ENCODE peak calls at places on chromosome 9, in five cellular contexts. A, X, I, O and Y are unnamed samples.

GRCh38 chr9:6212722-6213375 is 2.8 kb upstream of the IL33 start:
- DNase-seq in O (no peak), I (no peak), A (no peak), X (peak; percentile 57), Y (no peak)

GRCh38 chr9:122213102-122213588 is 15.6 kb downstream of the LHX6 start:
- DNase-seq in O (no peak), I (no peak), X (no peak), A (no peak), Y (no peak)

GRCh38 chr9:28899926-28900325 is 1326.6 kb upstream of the C9orf72 start:
- DNase-seq in X (no peak), I (peak; percentile 28), A (no peak), O (no peak), Y (no peak)

GRCh38 chr9:37412431-37413151 is 9.9 kb upstream of the GRHPR start:
- DNase-seq in O (no peak), I (no peak), X (no peak), A (no peak), Y (peak; percentile 5)

GRCh38 chr9:93134018-93134739 is at the start of gene NINJ1:
- DNase-seq in A (peak; percentile 73), I (peak; percentile 81), O (peak; percentile 80), X (peak; percentile 58), Y (no peak)

GRCh38 chr9:37029776-37030590 is 4.1 kb downstream of the PAX5 start:
- DNase-seq in I (no peak), O (no peak), A (no peak), X (no peak), Y (no peak)

GRCh38 chr9:126743046-126743445 is 61.8 kb upstream of the ZBTB43 start:
- DNase-seq in O (no peak), A (no peak), X (no peak), I (no peak), Y (no peak)

GRCh38 chr9:103804077-103804735 is 289.9 kb upstream of the SMC2 start:
- DNase-seq in I (no peak), O (no peak), A (no peak), X (peak; percentile 25), Y (no peak)

GRCh38 chr9:12695474-12695873 is 2.3 kb downstream of the TYRP1 start:
- DNase-seq in O (no peak), I (no peak), X (no peak), A (no peak), Y (no peak)

GRCh38 chr9:70902705-70903131 is 218.7 kb downstream of the TRPM3 start:
- DNase-seq in O (no peak), X (peak; percentile 100), A (no peak), I (no peak), Y (peak; percentile 79)

GRCh38 chr9:131590907-131591844 is 45.9 kb downstream of the PRRT1B start:
- DNase-seq in I (peak; percentile 91), O (peak; percentile 76), A (peak; percentile 71), X (peak; percentile 69), Y (peak; percentile 43)

GRCh38 chr9:128911529-128912035 is 9.2 kb upstream of the PHYHD1 start:
- DNase-seq in A (no peak), I (peak; percentile 74), O (peak; percentile 80), X (peak; percentile 70), Y (no peak)

GRCh38 chr9:97293207-97293721 is 14.2 kb upstream of the CCDC180 start:
- DNase-seq in X (peak; percentile 66), A (no peak), I (no peak), O (no peak), Y (peak; percentile 2)

GRCh38 chr9:21682981-21683380 is 119.5 kb upstream of the MTAP start:
- DNase-seq in I (no peak), O (no peak), X (peak; percentile 92), A (no peak), Y (no peak)

GRCh38 chr9:130815242-130815808 is 19.7 kb upstream of the ABL1 start:
- DNase-seq in A (no peak), X (no peak), O (no peak), I (no peak), Y (no peak)

GRCh38 chr9:129740666-129741464 is 12.0 kb downstream of the PTGES start:
- DNase-seq in I (no peak), A (no peak), X (no peak), O (no peak), Y (no peak)

GRCh38 chr9:95724253-95724991 is 151.1 kb upstream of the ERCC6L2 start:
- DNase-seq in I (no peak), A (no peak), X (no peak), O (no peak), Y (no peak)

GRCh38 chr9:7802666-7803065 is 3.1 kb upstream of the DMAC1 start:
- DNase-seq in O (no peak), I (no peak), A (no peak), X (peak; percentile 71), Y (no peak)

GRCh38 chr9:125984461-125984860 is 237.3 kb downstream of the PBX3 start:
- DNase-seq in I (no peak), X (no peak), O (no peak), A (no peak), Y (no peak)

GRCh38 chr9:37032713-37033112 is 1.4 kb downstream of the PAX5 start:
- DNase-seq in I (no peak), O (no peak), A (no peak), X (no peak), Y (no peak)

GRCh38 chr9:83304686-83305085 is 233.5 kb downstream of the FRMD3 start:
- DNase-seq in O (peak; percentile 84), I (peak; percentile 51), A (peak; percentile 89), X (peak; percentile 97), Y (peak; percentile 80)

GRCh38 chr9:15851766-15852165 is 298.9 kb downstream of the CCDC171 start:
- DNase-seq in X (no peak), I (no peak), A (no peak), O (no peak), Y (no peak)

GRCh38 chr9:134981001-134981400 is 63.3 kb upstream of the FCN1 start:
- DNase-seq in X (no peak), A (no peak), I (no peak), O (no peak), Y (no peak)

GRCh38 chr9:214488-215448 is at the start of gene DOCK8:
- DNase-seq in I (peak; percentile 92), O (no peak), X (peak; percentile 21), A (no peak), Y (peak; percentile 1)

GRCh38 chr9:77883846-77884771 is 147.5 kb downstream of the GNAQ start:
- DNase-seq in A (no peak), I (no peak), O (no peak), X (peak; percentile 31), Y (no peak)

GRCh38 chr9:77440057-77440456 is 208.1 kb downstream of the GNA14 start:
- DNase-seq in O (no peak), X (peak; percentile 57), A (no peak), I (no peak), Y (no peak)

GRCh38 chr9:111876179-111876578 is 20.4 kb upstream of the UGCG start:
- DNase-seq in I (no peak), O (no peak), X (no peak), A (no peak), Y (no peak)

GRCh38 chr9:129497837-129498450 is 123.0 kb downstream of the C9orf50 start:
- DNase-seq in X (no peak), I (no peak), O (no peak), A (peak; percentile 40), Y (no peak)

GRCh38 chr9:135050072-135050990 is 37.1 kb upstream of the OLFM1 start:
- DNase-seq in O (no peak), X (no peak), I (peak; percentile 41), A (no peak), Y (no peak)

GRCh38 chr9:85414399-85414798 is 327.4 kb downstream of the AGTPBP1 start:
- DNase-seq in I (no peak), X (no peak), A (no peak), O (no peak), Y (no peak)

GRCh38 chr9:79917417-79917816 is 345.7 kb downstream of the TLE4 start:
- DNase-seq in X (peak; percentile 49), A (no peak), O (no peak), I (no peak), Y (no peak)

GRCh38 chr9:117268847-117269452 is 145.9 kb downstream of the ASTN2 start:
- DNase-seq in A (no peak), I (no peak), O (no peak), X (no peak), Y (no peak)

GRCh38 chr9:110041452-110041851 is 166.5 kb downstream of the C9orf152 start:
- DNase-seq in I (no peak), A (no peak), O (no peak), X (no peak), Y (no peak)

GRCh38 chr9:82783045-82783444 is 279.9 kb downstream of the RASEF start:
- DNase-seq in I (no peak), O (no peak), A (no peak), X (no peak), Y (no peak)

GRCh38 chr9:129145841-129146292 is 32.2 kb downstream of the IER5L start:
- DNase-seq in O (peak; percentile 70), X (peak; percentile 97), I (no peak), A (peak; percentile 84), Y (no peak)

GRCh38 chr9:134302130-134302817 is 24.0 kb upstream of the RXRA start:
- DNase-seq in A (no peak), X (no peak), O (no peak), I (no peak), Y (no peak)

GRCh38 chr9:114116061-114116747 is 17.1 kb upstream of the KIF12 start:
- DNase-seq in A (no peak), O (no peak), I (no peak), X (no peak), Y (no peak)

DNA sequence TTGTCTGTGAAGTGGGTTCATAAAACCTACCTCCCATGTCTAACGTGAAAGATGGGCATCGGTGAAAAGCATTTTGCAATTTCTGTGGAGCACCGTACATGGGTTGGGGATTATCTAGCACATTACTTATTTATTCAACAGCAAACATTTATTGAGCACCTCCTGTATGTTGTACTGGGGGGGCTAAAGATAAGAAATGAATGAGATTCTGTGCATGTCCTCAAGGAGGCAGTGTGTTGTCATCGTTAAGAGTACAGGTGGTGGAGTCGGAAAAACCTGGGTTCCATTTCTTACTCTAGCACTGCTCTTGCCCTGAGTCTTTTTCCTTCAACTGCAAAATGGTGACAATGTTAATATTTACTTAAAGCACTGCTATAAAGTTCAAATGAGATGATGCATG is 30.4 kb upstream of the DENND1A start:
- DNase-seq in O (no peak), I (no peak), A (no peak), X (no peak), Y (no peak)
- TF ChIP-seq CTCF in O (no peak), I (no peak), A (no peak), X (peak; percentile 12), Y (no peak)

GRCh38 chr9:120484162-120484561 is 95.8 kb downstream of the CDK5RAP2 start:
- DNase-seq in I (no peak), O (no peak), X (no peak), A (no peak), Y (no peak)
- TF ChIP-seq CTCF in I (no peak), O (no peak), X (no peak), A (no peak), Y (no peak)

DNA sequence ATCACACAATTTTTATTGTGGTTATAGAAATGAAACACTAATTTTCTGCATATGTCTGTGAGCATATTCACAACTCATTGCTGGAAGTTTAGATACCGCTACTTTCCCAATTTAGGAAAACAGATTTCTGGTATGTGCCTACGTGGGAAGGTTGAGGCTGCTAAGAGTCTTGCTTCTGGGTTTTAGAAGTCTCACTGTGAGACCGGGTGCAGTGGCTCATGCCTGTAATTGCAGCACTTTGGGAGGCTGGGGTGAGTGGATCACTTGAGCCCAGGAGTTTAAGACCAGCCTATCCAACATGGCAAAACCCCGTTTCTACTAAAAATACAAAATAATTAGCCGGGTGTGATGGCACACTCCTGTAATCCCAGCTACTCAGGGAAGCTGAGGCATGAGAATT is 39.6 kb downstream of the UBAP1 start:
- DNase-seq in X (no peak), O (no peak), I (no peak), A (no peak), Y (no peak)
- TF ChIP-seq CTCF in X (no peak), O (no peak), I (no peak), A (no peak), Y (no peak)

GRCh38 chr9:86434039-86434726 is 80.0 kb upstream of the TUT7 start:
- DNase-seq in O (peak; percentile 74), X (peak; percentile 83), A (peak; percentile 80), I (no peak), Y (peak; percentile 55)
- TF ChIP-seq CTCF in O (peak; percentile 46), X (peak; percentile 94), A (peak; percentile 80), I (peak; percentile 74), Y (peak; percentile 80)